ENCODE peak calls at places on chromosomes 12 and 14, in six cellular contexts. L is cardiac muscle cell, V is left ventricle myocardium inferior, J is GM23338, W is adrenal gland, C is AG04450. E is an unnamed sample.

GRCh38 chr12:72272731-72273498 is 745 bp downstream of the TRHDE start:
- DNase-seq in L (peak), V (no peak), J (peak), W (no peak), C (no peak), E (no peak)

GRCh38 chr12:132490481-132491348 is 764 bp downstream of the FBRSL1 start:
- DNase-seq in L (peak), V (no peak), J (no peak), W (no peak), C (no peak), E (no peak)

GRCh38 chr12:48936379-48936979 is 11.2 kb upstream of the FKBP11 start:
- DNase-seq in L (peak), V (peak), J (peak), W (peak), C (peak), E (peak)

GRCh38 chr12:52278931-52279682 is 4.7 kb downstream of the KRT86 start:
- DNase-seq in L (peak), V (peak), J (peak), W (peak), C (peak), E (peak)

GRCh38 chr12:130013771-130014484 is 110.1 kb upstream of the TMEM132D start:
- DNase-seq in L (peak), V (peak), J (peak), W (peak), C (no peak), E (no peak)

GRCh38 chr12:32983968-32984367 is 87.4 kb upstream of the PKP2 start:
- DNase-seq in L (no peak), V (no peak), J (peak), W (no peak), C (no peak), E (no peak)

GRCh38 chr12:39272934-39273770 is 169.8 kb downstream of the KIF21A start:
- DNase-seq in L (peak), V (no peak), J (peak), W (peak), C (no peak), E (peak)

GRCh38 chr12:11719678-11720099 is 70.2 kb downstream of the ETV6 start:
- DNase-seq in L (peak), V (peak), J (peak), W (peak), C (peak), E (no peak)

GRCh38 chr14:52112336-52113018 is 43.6 kb upstream of the NID2 start:
- DNase-seq in L (no peak), V (no peak), J (no peak), W (no peak), C (no peak), E (no peak)

GRCh38 chr14:82060219-82060618 is 526.6 kb upstream of the SEL1L start:
- DNase-seq in L (no peak), V (no peak), J (peak), W (no peak), C (no peak), E (no peak)

GRCh38 chr12:18262514-18262913 is 1.2 kb downstream of the PIK3C2G start:
- DNase-seq in L (no peak), V (no peak), J (no peak), W (no peak), C (no peak), E (no peak)

GRCh38 chr14:93743270-93744060 is 44.8 kb downstream of the PRIMA1 start:
- DNase-seq in L (no peak), V (no peak), J (no peak), W (no peak), C (no peak), E (no peak)

GRCh38 chr12:99130808-99131538 is 485.9 kb downstream of the APAF1 start:
- DNase-seq in L (peak), V (no peak), J (no peak), W (no peak), C (no peak), E (no peak)

GRCh38 chr12:60191676-60192359 is 596.0 kb downstream of the SLC16A7 start:
- DNase-seq in L (peak), V (no peak), J (no peak), W (no peak), C (no peak), E (no peak)

GRCh38 chr12:117072736-117073475 is 26.3 kb downstream of the TESC start:
- DNase-seq in L (no peak), V (no peak), J (no peak), W (no peak), C (no peak), E (no peak)

GRCh38 chr12:11815397-11815796 is 165.9 kb downstream of the ETV6 start:
- DNase-seq in L (no peak), V (no peak), J (no peak), W (no peak), C (no peak), E (no peak)

GRCh38 chr12:113875681-113876080 is 90.4 kb downstream of the RBM19 start:
- DNase-seq in L (peak), V (no peak), J (no peak), W (no peak), C (no peak), E (no peak)

GRCh38 chr14:33435911-33436310 is 497.2 kb downstream of the NPAS3 start:
- DNase-seq in L (peak), V (no peak), J (no peak), W (no peak), C (no peak), E (no peak)

GRCh38 chr12:63668028-63668799 is at the start of gene DPY19L2:
- DNase-seq in L (peak), V (peak), J (peak), W (peak), C (peak), E (peak)

GRCh38 chr14:38716871-38717270 is 386.2 kb downstream of the SEC23A start:
- DNase-seq in L (no peak), V (no peak), J (no peak), W (no peak), C (no peak), E (no peak)

GRCh38 chr12:112333030-112333429 is 49.2 kb downstream of the HECTD4 start:
- DNase-seq in L (no peak), V (no peak), J (no peak), W (no peak), C (no peak), E (no peak)

GRCh38 chr14:23056956-23057756 is at the start of gene CDH24:
- DNase-seq in L (peak), V (peak), J (peak), W (peak), C (no peak), E (peak)

GRCh38 chr14:60970146-60970545 is 10.7 kb downstream of the TRMT5 start:
- DNase-seq in L (no peak), V (no peak), J (no peak), W (no peak), C (no peak), E (no peak)

GRCh38 chr12:48924617-48925217 is 575 bp downstream of the FKBP11 start:
- DNase-seq in L (peak), V (peak), J (peak), W (peak), C (no peak), E (peak)

GRCh38 chr12:71194657-71195056 is 36.9 kb upstream of the TSPAN8 start:
- DNase-seq in L (peak), V (no peak), J (no peak), W (peak), C (no peak), E (no peak)

GRCh38 chr12:92654929-92655328 is 47.9 kb upstream of the PLEKHG7 start:
- DNase-seq in L (peak), V (no peak), J (no peak), W (no peak), C (no peak), E (no peak)
- H3K4me3 ChIP-seq in L (no peak), V (no peak), J (no peak), W (no peak), C (no peak), E (no peak)

GRCh38 chr14:49583629-49584028 is 2.6 kb downstream of the RPS29 start:
- DNase-seq in L (no peak), V (no peak), J (no peak), W (no peak), C (no peak), E (no peak)
- H3K27ac ChIP-seq in L (no peak), V (no peak), J (peak), W (no peak), C (no peak), E (peak)

GRCh38 chr14:34983148-34983760 is 462 bp downstream of the SRP54 start:
- DNase-seq in L (no peak), V (no peak), J (no peak), W (no peak), C (no peak), E (no peak)

GRCh38 chr14:34978444-34978843 is 4.3 kb upstream of the SRP54 start:
- DNase-seq in L (no peak), V (no peak), J (no peak), W (no peak), C (no peak), E (no peak)

GRCh38 chr14:34981743-34982420 is 910 bp upstream of the SRP54 start:
- DNase-seq in L (peak), V (no peak), J (peak), W (peak), C (peak), E (peak)

GRCh38 chr14:34982421-34983147 is at the start of gene SRP54:
- DNase-seq in L (peak), V (peak), J (peak), W (peak), C (peak), E (peak)

GRCh38 chr14:34980337-34980900 is 2.4 kb upstream of the SRP54 start:
- DNase-seq in L (no peak), V (no peak), J (no peak), W (no peak), C (no peak), E (no peak)
- H3K4me3 ChIP-seq in L (no peak), V (peak), J (peak), W (no peak), C (peak), E (no peak)

DNA sequence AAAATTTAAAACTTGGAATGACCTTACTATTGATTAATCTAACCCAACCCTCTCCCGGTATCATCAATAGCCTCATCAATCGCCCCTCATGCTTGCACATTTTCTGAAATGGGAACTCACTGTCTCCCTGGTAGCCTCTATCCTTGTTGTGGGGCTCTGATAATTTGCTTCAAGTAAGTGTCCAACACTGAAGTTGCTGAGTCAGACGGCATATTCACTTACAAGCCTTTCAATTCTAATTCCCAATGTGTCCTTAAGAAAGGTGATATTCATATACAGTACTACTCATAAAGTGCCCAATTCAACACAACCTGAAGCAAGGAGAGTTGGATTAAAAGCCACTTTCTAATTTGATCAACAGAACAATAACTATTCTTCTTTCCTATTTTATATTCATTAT is 1146.1 kb upstream of the TMEM132C start:
- DNase-seq in L (no peak), V (no peak), J (no peak), W (no peak), C (no peak), E (no peak)
- H3K27ac ChIP-seq in L (no peak), V (no peak), J (no peak), W (no peak), C (no peak), E (no peak)

GRCh38 chr12:31887109-31887811 is 72.0 kb upstream of the RESF1 start:
- DNase-seq in L (no peak), V (no peak), J (no peak), W (peak), C (no peak), E (no peak)
- H3K4me3 ChIP-seq in L (no peak), V (no peak), J (no peak), W (no peak), C (no peak), E (no peak)

GRCh38 chr12:88035907-88036289 is 6.7 kb upstream of the C12orf50 start:
- DNase-seq in L (no peak), V (no peak), J (peak), W (no peak), C (no peak), E (no peak)
- H3K27ac ChIP-seq in L (peak), V (peak), J (no peak), W (peak), C (peak), E (peak)

GRCh38 chr12:21328578-21328977 is 6.1 kb downstream of the SLCO1A2 start:
- DNase-seq in L (no peak), V (no peak), J (no peak), W (no peak), C (no peak), E (no peak)

GRCh38 chr12:21336656-21337055 is 1.9 kb upstream of the SLCO1A2 start:
- DNase-seq in L (no peak), V (no peak), J (no peak), W (no peak), C (no peak), E (no peak)

GRCh38 chr12:21334771-21335325 is at the start of gene SLCO1A2:
- DNase-seq in L (no peak), V (no peak), J (no peak), W (no peak), C (no peak), E (no peak)

GRCh38 chr12:21334100-21334499 is 617 bp downstream of the SLCO1A2 start:
- DNase-seq in L (no peak), V (no peak), J (no peak), W (no peak), C (no peak), E (no peak)

DNA sequence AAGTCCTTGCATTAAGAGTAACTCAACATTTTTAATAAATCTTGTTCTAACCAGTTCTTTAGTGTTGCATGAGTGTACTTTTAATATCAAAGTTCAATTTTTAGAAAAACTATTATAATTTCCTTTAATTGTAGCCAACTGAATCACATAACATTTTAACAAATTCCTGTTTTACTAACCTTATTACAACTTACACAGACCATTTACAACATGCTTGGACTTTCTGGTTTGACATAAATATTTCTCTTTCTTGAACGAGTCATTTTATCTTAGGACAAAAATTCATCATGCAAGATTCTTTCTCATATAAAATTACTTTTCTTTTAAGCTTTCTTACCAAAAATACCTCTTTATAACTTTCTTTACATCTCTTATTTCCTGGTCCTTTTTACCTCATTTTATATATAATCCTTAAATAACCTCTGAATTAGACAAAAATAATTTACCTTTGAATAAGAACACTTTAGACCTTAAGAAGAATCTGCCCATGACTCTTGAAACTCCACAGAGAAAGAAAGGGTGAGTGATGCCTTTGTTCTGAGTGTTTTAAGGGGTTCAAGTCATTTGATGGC is 3.9 kb downstream of the SLCO1A2 start:
- DNase-seq in L (no peak), V (no peak), J (peak), W (no peak), C (no peak), E (no peak)
- H3K4me3 ChIP-seq in L (no peak), V (no peak), J (no peak), W (no peak), C (no peak), E (no peak)

GRCh38 chr12:105573574-105573973 is 243.1 kb downstream of the C12orf75 start:
- DNase-seq in L (no peak), V (no peak), J (no peak), W (no peak), C (no peak), E (no peak)
- H3K27ac ChIP-seq in L (no peak), V (no peak), J (no peak), W (no peak), C (no peak), E (no peak)